ENCODE peak calls at places on chromosomes 4 and X, in seven cellular contexts. Y is cardiac muscle cell; C is foreskin fibroblast; E is CD8-positive, alpha-beta T cell; L is brain microvascular endothelial cell; M is kidney epithelial cell; F is HepG2. Q is an unnamed sample.

GRCh38 chr4:158182736-158183135 is 9.9 kb upstream of the GASK1B start:
- DNase-seq in Y (no peak), C (no peak), E (no peak), L (no peak), M (no peak), F (no peak), Q (no peak)

GRCh38 chrX:130770615-130771014 is 132.4 kb downstream of the ENOX2 start:
- DNase-seq in Y (no peak), C (peak), E (no peak), L (peak), M (peak), F (no peak), Q (no peak)

GRCh38 chr4:140308366-140309123 is 64.9 kb upstream of the SCOC start:
- DNase-seq in Y (peak), C (peak), E (no peak), L (peak), M (no peak), F (no peak), Q (no peak)

GRCh38 chr4:70772929-70773555 is 51.3 kb downstream of the RUFY3 start:
- DNase-seq in Y (no peak), C (no peak), E (no peak), L (no peak), M (no peak), F (no peak), Q (no peak)

GRCh38 chr4:153432971-153433752 is 33.0 kb upstream of the TMEM131L start:
- DNase-seq in Y (peak), C (peak), E (peak), L (peak), M (no peak), F (peak), Q (peak)

GRCh38 chrX:49209434-49210251 is 9.7 kb upstream of the SYP start:
- DNase-seq in Y (no peak), C (no peak), E (no peak), L (no peak), M (no peak), F (no peak), Q (no peak)

GRCh38 chr4:136680271-136680670 is 852.0 kb downstream of the PCDH18 start:
- DNase-seq in Y (peak), C (no peak), E (no peak), L (no peak), M (no peak), F (no peak), Q (no peak)

GRCh38 chrX:8879750-8880149 is 78.6 kb upstream of the FAM9A start:
- DNase-seq in Y (no peak), C (no peak), E (no peak), L (peak), M (no peak), F (peak), Q (no peak)

GRCh38 chr4:111475696-111476095 is 669.6 kb upstream of the FAM241A start:
- DNase-seq in Y (no peak), C (no peak), E (no peak), L (no peak), M (no peak), F (no peak), Q (no peak)

GRCh38 chrX:8364369-8365141 is 100.1 kb upstream of the VCX3B start:
- DNase-seq in Y (peak), C (no peak), E (no peak), L (no peak), M (no peak), F (peak), Q (no peak)

GRCh38 chrX:68570598-68570997 is 71.7 kb downstream of the YIPF6 start:
- DNase-seq in Y (no peak), C (no peak), E (no peak), L (no peak), M (no peak), F (no peak), Q (no peak)

GRCh38 chr4:7004331-7004730 is 38.8 kb upstream of the TADA2B start:
- DNase-seq in Y (no peak), C (peak), E (no peak), L (no peak), M (no peak), F (no peak), Q (no peak)

GRCh38 chr4:89212666-89213381 is 94.8 kb downstream of the GPRIN3 start:
- DNase-seq in Y (no peak), C (peak), E (no peak), L (no peak), M (no peak), F (no peak), Q (no peak)

GRCh38 chr4:184653650-184654049 is 4.1 kb downstream of the PRIMPOL start:
- DNase-seq in Y (no peak), C (peak), E (no peak), L (peak), M (no peak), F (no peak), Q (no peak)

GRCh38 chr4:152729466-152729865 is 49.7 kb upstream of the TMEM154 start:
- DNase-seq in Y (no peak), C (peak), E (no peak), L (no peak), M (no peak), F (no peak), Q (no peak)

GRCh38 chr4:184548321-184548650 is 73.9 kb upstream of the IRF2 start:
- DNase-seq in Y (no peak), C (no peak), E (no peak), L (no peak), M (no peak), F (no peak), Q (no peak)

DNA sequence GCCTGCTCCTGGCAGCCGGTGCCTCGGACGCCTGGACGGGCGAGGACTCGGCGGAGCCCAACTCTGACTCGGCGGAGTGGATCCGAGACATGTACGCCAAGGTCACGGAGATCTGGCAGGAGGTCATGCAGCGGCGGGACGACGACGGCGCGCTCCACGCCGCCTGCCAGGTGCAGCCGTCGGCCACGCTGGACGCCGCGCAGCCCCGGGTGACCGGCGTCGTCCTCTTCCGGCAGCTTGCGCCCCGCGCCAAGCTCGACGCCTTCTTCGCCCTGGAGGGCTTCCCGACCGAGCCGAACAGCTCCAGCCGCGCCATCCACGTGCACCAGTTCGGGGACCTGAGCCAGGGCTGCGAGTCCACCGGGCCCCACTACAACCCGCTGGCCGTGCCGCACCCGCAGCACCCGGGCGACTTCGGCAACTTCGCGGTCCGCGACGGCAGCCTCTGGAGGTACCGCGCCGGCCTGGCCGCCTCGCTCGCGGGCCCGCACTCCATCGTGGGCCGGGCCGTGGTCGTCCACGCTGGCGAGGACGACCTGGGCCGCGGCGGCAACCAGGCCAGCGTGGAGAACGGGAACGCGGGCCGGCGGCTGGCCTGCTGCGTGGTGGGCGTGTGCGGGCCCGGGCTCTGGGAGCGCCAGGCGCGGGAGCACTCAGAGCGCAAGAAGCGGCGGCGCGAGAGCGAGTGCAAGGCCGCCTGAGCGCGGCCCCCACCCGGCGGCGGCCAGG is 4.3 kb downstream of the SOD3 start:
- DNase-seq in Y (no peak), C (no peak), E (no peak), L (no peak), M (no peak), F (no peak), Q (no peak)
- H3K4me3 ChIP-seq in Y (no peak), C (peak), E (no peak), L (peak), M (no peak), F (no peak), Q (no peak)

GRCh38 chr4:170875868-170876267 is 786.1 kb upstream of the AADAT start:
- DNase-seq in Y (peak), C (no peak), E (no peak), L (no peak), M (no peak), F (peak), Q (no peak)
- TF ChIP-seq CTCF in Y (no peak), C (no peak), E (no peak), L (peak), M (no peak), F (no peak), Q (no peak)

DNA sequence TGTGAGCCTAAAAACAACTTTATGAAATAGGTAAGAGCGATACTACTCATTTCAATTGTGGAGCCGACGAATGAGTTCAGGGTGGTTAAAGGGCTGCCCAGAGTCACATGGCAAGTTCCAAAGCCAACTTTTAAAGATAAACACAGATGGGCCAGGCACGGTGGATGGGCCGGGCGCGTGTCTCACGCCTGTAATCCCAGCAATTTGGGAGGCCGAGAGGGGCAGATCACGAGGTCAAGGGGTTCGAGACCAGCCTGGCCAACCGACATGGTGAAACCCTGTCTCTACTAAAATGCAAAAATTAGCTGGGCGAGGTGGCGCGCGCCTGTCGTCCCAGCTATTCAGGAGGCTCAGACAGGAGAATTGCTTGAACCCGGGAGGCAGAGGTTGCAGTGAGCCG is 914 bp upstream of the C4orf36 start:
- DNase-seq in Y (no peak), C (no peak), E (no peak), L (no peak), M (no peak), F (no peak), Q (no peak)
- H3K4me3 ChIP-seq in Y (no peak), C (peak), E (no peak), L (no peak), M (no peak), F (no peak), Q (peak)

GRCh38 chr4:18815779-18816173 is 794.2 kb upstream of the LCORL start:
- DNase-seq in Y (no peak), C (no peak), E (no peak), L (no peak), M (no peak), F (no peak), Q (no peak)
- TF ChIP-seq CTCF in Y (no peak), C (no peak), E (no peak), L (peak), M (peak), F (no peak), Q (peak)

DNA sequence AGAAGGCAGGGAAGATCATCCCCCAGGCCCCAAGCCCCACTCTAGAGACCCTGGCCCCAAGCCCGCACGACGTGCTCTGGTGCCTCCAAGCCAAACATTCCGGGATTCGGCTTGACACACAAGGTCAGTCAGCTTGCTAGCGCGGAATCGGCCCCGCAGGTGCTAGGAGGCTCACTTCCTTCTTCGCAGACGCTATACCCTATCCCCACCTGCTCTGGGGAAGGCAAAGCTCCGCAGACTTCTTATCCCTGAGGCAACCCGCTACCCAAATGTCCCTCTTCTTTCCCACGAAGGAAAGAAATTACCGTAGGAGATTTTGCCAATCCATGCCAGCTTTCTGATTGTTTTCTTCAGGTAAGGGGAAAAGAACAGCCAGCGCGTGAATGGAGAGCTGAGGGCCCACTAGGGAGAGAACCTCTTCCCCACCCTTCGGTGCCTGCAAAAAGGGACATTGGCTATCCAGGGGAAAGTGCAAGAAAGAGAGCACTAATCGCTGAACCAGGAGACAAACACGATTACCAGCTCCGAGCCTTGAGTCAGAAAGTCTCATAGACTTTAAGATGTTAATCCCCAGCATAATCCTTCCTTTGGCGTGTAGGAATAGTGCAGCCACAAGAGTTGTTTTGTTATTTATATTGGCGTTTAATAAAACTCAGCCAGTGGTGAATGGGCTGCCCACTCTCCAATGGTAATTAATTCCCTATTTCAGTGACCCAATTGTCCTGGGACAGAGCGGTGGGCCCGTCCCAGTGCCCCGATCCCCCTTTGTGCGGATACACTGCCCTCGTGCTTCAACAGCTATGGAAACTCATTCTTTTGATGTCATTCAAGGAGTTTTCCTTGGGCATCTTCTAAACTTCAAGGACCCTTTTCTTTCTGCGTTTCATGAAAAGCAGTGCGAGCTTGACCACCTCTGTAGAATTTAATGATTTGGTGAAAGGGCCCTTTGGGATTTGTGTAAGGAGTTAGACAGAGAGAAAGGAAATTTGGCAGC is 5.4 kb upstream of the NEUROG2 start:
- DNase-seq in Y (no peak), C (no peak), E (no peak), L (no peak), M (no peak), F (no peak), Q (no peak)
- H3K4me3 ChIP-seq in Y (no peak), C (no peak), E (no peak), L (no peak), M (no peak), F (no peak), Q (no peak)

GRCh38 chrX:80430826-80431501 is 10.7 kb downstream of the TENT5D start:
- DNase-seq in Y (no peak), C (no peak), E (no peak), L (no peak), M (no peak), F (no peak), Q (no peak)
- TF ChIP-seq CTCF in Y (no peak), C (no peak), E (no peak), L (no peak), M (no peak), F (no peak), Q (peak)

DNA sequence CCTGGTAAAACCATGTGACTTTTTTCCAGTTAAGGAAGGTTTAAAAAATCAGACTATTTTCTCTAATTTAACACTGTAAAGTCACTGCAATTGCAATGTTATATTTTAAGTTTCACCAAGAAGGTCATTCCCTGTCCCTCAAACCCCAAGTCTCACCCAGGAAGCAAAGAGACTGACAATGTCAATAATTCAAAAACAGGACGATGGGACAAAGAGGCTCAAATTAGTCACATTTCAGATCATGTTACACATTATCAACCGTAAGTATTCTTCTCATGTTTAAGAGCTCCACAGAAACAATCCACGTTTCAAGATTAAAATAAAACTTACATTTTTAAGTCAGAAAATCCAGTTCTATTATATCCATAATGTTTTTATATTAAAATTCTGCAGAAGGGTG is 13.2 kb downstream of the SHISA3 start:
- DNase-seq in Y (no peak), C (no peak), E (no peak), L (no peak), M (no peak), F (no peak), Q (no peak)
- H3K4me3 ChIP-seq in Y (no peak), C (no peak), E (no peak), L (no peak), M (no peak), F (no peak), Q (no peak)

Q was measured in epithelial cell of proximal tubule.